ENCODE peak calls at places on chromosome 3, in four cellular contexts. One of them, this sample, is unnamed.

GRCh38 chr3:136247436-136247835 is 2.7 kb upstream of the PCCB start:
- DNase-seq in fibroblast of mammary gland: no peak
- DNase-seq in HCT116: no peak
- DNase-seq in CD14-positive monocyte: no peak
- DNase-seq in this sample: no peak

GRCh38 chr3:151445283-151446001 is 15.4 kb downstream of the IGSF10 start:
- DNase-seq in fibroblast of mammary gland: peak
- DNase-seq in HCT116: no peak
- DNase-seq in CD14-positive monocyte: peak
- DNase-seq in this sample: peak

GRCh38 chr3:194654443-194654842 is 17.5 kb downstream of the LSG1 start:
- DNase-seq in fibroblast of mammary gland: no peak
- DNase-seq in HCT116: no peak
- DNase-seq in CD14-positive monocyte: no peak
- DNase-seq in this sample: no peak

GRCh38 chr3:139140553-139140952 is 95.9 kb upstream of the PRR23C start:
- DNase-seq in fibroblast of mammary gland: no peak
- DNase-seq in HCT116: no peak
- DNase-seq in CD14-positive monocyte: no peak
- DNase-seq in this sample: no peak

GRCh38 chr3:173135059-173135458 is 6.0 kb downstream of the SPATA16 start:
- DNase-seq in fibroblast of mammary gland: no peak
- DNase-seq in HCT116: no peak
- DNase-seq in CD14-positive monocyte: no peak
- DNase-seq in this sample: no peak

GRCh38 chr3:186021673-186022362 is 84.0 kb upstream of the TRA2B start:
- DNase-seq in fibroblast of mammary gland: peak
- DNase-seq in HCT116: no peak
- DNase-seq in CD14-positive monocyte: no peak
- DNase-seq in this sample: peak

GRCh38 chr3:47617061-47618010 is 38.7 kb upstream of the CSPG5 start:
- DNase-seq in fibroblast of mammary gland: peak
- DNase-seq in HCT116: no peak
- DNase-seq in CD14-positive monocyte: no peak
- DNase-seq in this sample: peak

GRCh38 chr3:79364784-79365183 is 403.0 kb downstream of the ROBO1 start:
- DNase-seq in fibroblast of mammary gland: no peak
- DNase-seq in HCT116: no peak
- DNase-seq in CD14-positive monocyte: no peak
- DNase-seq in this sample: no peak

GRCh38 chr3:106251160-106251892 is 382.5 kb upstream of the CBLB start:
- DNase-seq in fibroblast of mammary gland: peak
- DNase-seq in HCT116: no peak
- DNase-seq in CD14-positive monocyte: no peak
- DNase-seq in this sample: no peak

GRCh38 chr3:186953011-186953487 is 22.7 kb downstream of the ST6GAL1 start:
- DNase-seq in fibroblast of mammary gland: no peak
- DNase-seq in HCT116: no peak
- DNase-seq in CD14-positive monocyte: no peak
- DNase-seq in this sample: peak

GRCh38 chr3:30640856-30641255 is 34.5 kb downstream of the TGFBR2 start:
- DNase-seq in fibroblast of mammary gland: no peak
- DNase-seq in HCT116: no peak
- DNase-seq in CD14-positive monocyte: no peak
- DNase-seq in this sample: no peak

GRCh38 chr3:147267431-147267830 is 138.9 kb downstream of the ZIC4 start:
- DNase-seq in fibroblast of mammary gland: peak
- DNase-seq in HCT116: no peak
- DNase-seq in CD14-positive monocyte: no peak
- DNase-seq in this sample: peak

GRCh38 chr3:123735456-123735855 is 148.7 kb downstream of the MYLK start:
- DNase-seq in fibroblast of mammary gland: no peak
- DNase-seq in HCT116: no peak
- DNase-seq in CD14-positive monocyte: no peak
- DNase-seq in this sample: no peak

GRCh38 chr3:127008236-127008635 is 25.3 kb downstream of the PLXNA1 start:
- DNase-seq in fibroblast of mammary gland: no peak
- DNase-seq in HCT116: no peak
- DNase-seq in CD14-positive monocyte: no peak
- DNase-seq in this sample: no peak

GRCh38 chr3:143307613-143308183 is 188.1 kb downstream of the CHST2 start:
- DNase-seq in fibroblast of mammary gland: peak
- DNase-seq in HCT116: no peak
- DNase-seq in CD14-positive monocyte: no peak
- DNase-seq in this sample: no peak

GRCh38 chr3:65855370-65856100 is 183.2 kb downstream of the MAGI1 start:
- DNase-seq in fibroblast of mammary gland: peak
- DNase-seq in HCT116: no peak
- DNase-seq in CD14-positive monocyte: no peak
- DNase-seq in this sample: no peak

GRCh38 chr3:115792206-115792955 is 169.1 kb downstream of the GAP43 start:
- DNase-seq in fibroblast of mammary gland: peak
- DNase-seq in HCT116: no peak
- DNase-seq in CD14-positive monocyte: no peak
- DNase-seq in this sample: peak

GRCh38 chr3:23019596-23020300 is 183.4 kb upstream of the UBE2E2 start:
- DNase-seq in fibroblast of mammary gland: no peak
- DNase-seq in HCT116: no peak
- DNase-seq in CD14-positive monocyte: no peak
- DNase-seq in this sample: peak

GRCh38 chr3:139227827-139228226 is 116.0 kb upstream of the MRPS22 start:
- DNase-seq in fibroblast of mammary gland: no peak
- DNase-seq in HCT116: no peak
- DNase-seq in CD14-positive monocyte: no peak
- DNase-seq in this sample: no peak

GRCh38 chr3:5188419-5189405 is 1.2 kb downstream of the EDEM1 start:
- DNase-seq in fibroblast of mammary gland: peak
- DNase-seq in HCT116: no peak
- DNase-seq in CD14-positive monocyte: no peak
- DNase-seq in this sample: peak

GRCh38 chr3:71063768-71064287 is 519.7 kb downstream of the FOXP1 start:
- DNase-seq in fibroblast of mammary gland: peak
- DNase-seq in HCT116: no peak
- DNase-seq in CD14-positive monocyte: peak
- DNase-seq in this sample: no peak

GRCh38 chr3:8307545-8308110 is 194.0 kb upstream of the LMCD1 start:
- DNase-seq in fibroblast of mammary gland: no peak
- DNase-seq in HCT116: no peak
- DNase-seq in CD14-positive monocyte: no peak
- DNase-seq in this sample: no peak

GRCh38 chr3:169562988-169563774 is 100.3 kb downstream of the MECOM start:
- DNase-seq in fibroblast of mammary gland: no peak
- DNase-seq in HCT116: no peak
- DNase-seq in CD14-positive monocyte: no peak
- DNase-seq in this sample: no peak

GRCh38 chr3:140342668-140343067 is 335.2 kb upstream of the TRIM42 start:
- DNase-seq in fibroblast of mammary gland: no peak
- DNase-seq in HCT116: no peak
- DNase-seq in CD14-positive monocyte: no peak
- DNase-seq in this sample: no peak

GRCh38 chr3:124572851-124573405 is 157.3 kb upstream of the UMPS start:
- DNase-seq in fibroblast of mammary gland: no peak
- DNase-seq in HCT116: no peak
- DNase-seq in CD14-positive monocyte: no peak
- DNase-seq in this sample: no peak

GRCh38 chr3:138774529-138775253 is 60.0 kb downstream of the PIK3CB start:
- DNase-seq in fibroblast of mammary gland: peak
- DNase-seq in HCT116: peak
- DNase-seq in CD14-positive monocyte: peak
- DNase-seq in this sample: peak

GRCh38 chr3:64214002-64214696 is 11.1 kb downstream of the PRICKLE2 start:
- DNase-seq in fibroblast of mammary gland: peak
- DNase-seq in HCT116: no peak
- DNase-seq in CD14-positive monocyte: no peak
- DNase-seq in this sample: peak

GRCh38 chr3:155809181-155809580 is 3.1 kb upstream of the C3orf33 start:
- DNase-seq in fibroblast of mammary gland: peak
- DNase-seq in HCT116: no peak
- DNase-seq in CD14-positive monocyte: no peak
- DNase-seq in this sample: no peak

GRCh38 chr3:48301814-48302194 is 31.7 kb downstream of the SPINK8 start:
- DNase-seq in fibroblast of mammary gland: peak
- DNase-seq in HCT116: peak
- DNase-seq in CD14-positive monocyte: no peak
- DNase-seq in this sample: no peak

GRCh38 chr3:127844326-127844942 is 22.1 kb upstream of the MGLL start:
- DNase-seq in fibroblast of mammary gland: no peak
- DNase-seq in HCT116: no peak
- DNase-seq in CD14-positive monocyte: no peak
- DNase-seq in this sample: no peak

GRCh38 chr3:127611251-127611650 is 13.0 kb downstream of the MCM2 start:
- DNase-seq in fibroblast of mammary gland: no peak
- DNase-seq in HCT116: no peak
- DNase-seq in CD14-positive monocyte: peak
- DNase-seq in this sample: no peak

GRCh38 chr3:160003520-160004128 is 15.0 kb downstream of the IL12A start:
- DNase-seq in fibroblast of mammary gland: peak
- DNase-seq in HCT116: peak
- DNase-seq in CD14-positive monocyte: peak
- DNase-seq in this sample: peak
- TF ChIP-seq CTCF in fibroblast of mammary gland: peak
- TF ChIP-seq CTCF in HCT116: peak
- TF ChIP-seq CTCF in CD14-positive monocyte: peak
- TF ChIP-seq CTCF in this sample: peak

GRCh38 chr3:55482496-55483195 is 4.5 kb downstream of the WNT5A start:
- DNase-seq in fibroblast of mammary gland: peak
- DNase-seq in HCT116: no peak
- DNase-seq in CD14-positive monocyte: no peak
- DNase-seq in this sample: peak

GRCh38 chr3:55481067-55481917 is 5.8 kb downstream of the WNT5A start:
- DNase-seq in fibroblast of mammary gland: peak
- DNase-seq in HCT116: no peak
- DNase-seq in CD14-positive monocyte: no peak
- DNase-seq in this sample: peak

GRCh38 chr3:55483196-55484095 is 3.7 kb downstream of the WNT5A start:
- DNase-seq in fibroblast of mammary gland: no peak
- DNase-seq in HCT116: no peak
- DNase-seq in CD14-positive monocyte: no peak
- DNase-seq in this sample: no peak

GRCh38 chr3:55484191-55484644 is 2.9 kb downstream of the WNT5A start:
- DNase-seq in fibroblast of mammary gland: no peak
- DNase-seq in HCT116: no peak
- DNase-seq in CD14-positive monocyte: no peak
- DNase-seq in this sample: no peak

GRCh38 chr3:55481918-55482495 is 5.1 kb downstream of the WNT5A start:
- DNase-seq in fibroblast of mammary gland: peak
- DNase-seq in HCT116: no peak
- DNase-seq in CD14-positive monocyte: no peak
- DNase-seq in this sample: peak
- TF ChIP-seq CTCF in fibroblast of mammary gland: peak
- TF ChIP-seq CTCF in HCT116: no peak
- TF ChIP-seq CTCF in CD14-positive monocyte: no peak
- TF ChIP-seq CTCF in this sample: peak

DNA sequence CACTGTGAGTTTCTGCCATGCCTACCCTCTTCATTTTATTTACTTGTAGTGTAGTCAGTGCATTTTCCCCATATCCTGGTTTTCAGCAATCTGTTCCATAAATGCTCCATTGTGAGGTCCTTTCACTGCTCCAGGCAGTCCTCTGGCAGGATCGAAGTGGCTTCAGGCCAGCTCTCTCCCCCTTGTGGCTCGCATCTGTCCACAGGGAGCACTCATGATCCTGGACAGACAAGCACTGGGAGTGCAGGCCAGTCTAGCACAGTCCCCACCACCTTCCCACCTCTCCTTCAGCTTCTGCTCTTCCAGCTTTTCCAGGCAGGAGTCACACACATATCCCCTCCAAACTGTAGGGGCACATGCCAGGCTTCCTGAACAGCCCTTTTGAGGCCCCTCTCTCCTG is 173.6 kb downstream of the PPM1L start:
- DNase-seq in fibroblast of mammary gland: no peak
- DNase-seq in HCT116: no peak
- DNase-seq in CD14-positive monocyte: no peak
- DNase-seq in this sample: no peak
- TF ChIP-seq CTCF in fibroblast of mammary gland: peak
- TF ChIP-seq CTCF in HCT116: no peak
- TF ChIP-seq CTCF in CD14-positive monocyte: no peak
- TF ChIP-seq CTCF in this sample: peak

GRCh38 chr3:45573591-45573990 is 21.0 kb upstream of the LIMD1 start:
- DNase-seq in fibroblast of mammary gland: no peak
- DNase-seq in HCT116: no peak
- DNase-seq in CD14-positive monocyte: no peak
- DNase-seq in this sample: no peak
- TF ChIP-seq CTCF in fibroblast of mammary gland: no peak
- TF ChIP-seq CTCF in HCT116: no peak
- TF ChIP-seq CTCF in CD14-positive monocyte: no peak
- TF ChIP-seq CTCF in this sample: no peak

GRCh38 chr3:183532620-183533409 is 22.7 kb downstream of the KLHL6 start:
- DNase-seq in fibroblast of mammary gland: no peak
- DNase-seq in HCT116: no peak
- DNase-seq in CD14-positive monocyte: no peak
- DNase-seq in this sample: no peak

GRCh38 chr3:183526838-183527420 is 28.6 kb downstream of the KLHL6 start:
- DNase-seq in fibroblast of mammary gland: no peak
- DNase-seq in HCT116: no peak
- DNase-seq in CD14-positive monocyte: no peak
- DNase-seq in this sample: no peak

GRCh38 chr3:183527421-183527979 is 28.0 kb downstream of the KLHL6 start:
- DNase-seq in fibroblast of mammary gland: no peak
- DNase-seq in HCT116: no peak
- DNase-seq in CD14-positive monocyte: no peak
- DNase-seq in this sample: no peak

GRCh38 chr3:183527980-183528379 is 27.5 kb downstream of the KLHL6 start:
- DNase-seq in fibroblast of mammary gland: no peak
- DNase-seq in HCT116: no peak
- DNase-seq in CD14-positive monocyte: no peak
- DNase-seq in this sample: no peak

GRCh38 chr3:183529717-183530116 is 25.8 kb downstream of the KLHL6 start:
- DNase-seq in fibroblast of mammary gland: no peak
- DNase-seq in HCT116: no peak
- DNase-seq in CD14-positive monocyte: no peak
- DNase-seq in this sample: no peak
- TF ChIP-seq CTCF in fibroblast of mammary gland: no peak
- TF ChIP-seq CTCF in HCT116: no peak
- TF ChIP-seq CTCF in CD14-positive monocyte: no peak
- TF ChIP-seq CTCF in this sample: no peak

GRCh38 chr3:78161736-78162135 is 1121.8 kb downstream of the ROBO2 start:
- DNase-seq in fibroblast of mammary gland: no peak
- DNase-seq in HCT116: no peak
- DNase-seq in CD14-positive monocyte: no peak
- DNase-seq in this sample: no peak
- TF ChIP-seq CTCF in fibroblast of mammary gland: no peak
- TF ChIP-seq CTCF in HCT116: no peak
- TF ChIP-seq CTCF in CD14-positive monocyte: no peak
- TF ChIP-seq CTCF in this sample: no peak

GRCh38 chr3:55725681-55726500 is 238.8 kb upstream of the WNT5A start:
- DNase-seq in fibroblast of mammary gland: no peak
- DNase-seq in HCT116: no peak
- DNase-seq in CD14-positive monocyte: no peak
- DNase-seq in this sample: no peak

GRCh38 chr3:55721716-55722484 is 234.8 kb upstream of the WNT5A start:
- DNase-seq in fibroblast of mammary gland: peak
- DNase-seq in HCT116: no peak
- DNase-seq in CD14-positive monocyte: no peak
- DNase-seq in this sample: peak

GRCh38 chr3:55724851-55725250 is 237.7 kb upstream of the WNT5A start:
- DNase-seq in fibroblast of mammary gland: no peak
- DNase-seq in HCT116: no peak
- DNase-seq in CD14-positive monocyte: no peak
- DNase-seq in this sample: no peak

GRCh38 chr3:55724407-55724784 is 237.3 kb upstream of the WNT5A start:
- DNase-seq in fibroblast of mammary gland: no peak
- DNase-seq in HCT116: no peak
- DNase-seq in CD14-positive monocyte: no peak
- DNase-seq in this sample: no peak

GRCh38 chr3:55723653-55724406 is 236.7 kb upstream of the WNT5A start:
- DNase-seq in fibroblast of mammary gland: no peak
- DNase-seq in HCT116: no peak
- DNase-seq in CD14-positive monocyte: no peak
- DNase-seq in this sample: no peak
- TF ChIP-seq CTCF in fibroblast of mammary gland: no peak
- TF ChIP-seq CTCF in HCT116: no peak
- TF ChIP-seq CTCF in CD14-positive monocyte: no peak
- TF ChIP-seq CTCF in this sample: no peak